ENCODE peak calls at places on chromosome 9, in four cellular contexts. A, C, H and O are unnamed samples.

GRCh38 chr9:90914868-90915483 is 113.4 kb downstream of the SYK start:
- DNase-seq in A (peak; percentile 54), H (peak; percentile 83), C (peak; percentile 78), O (peak; percentile 81)

GRCh38 chr9:127741831-127742434 is 6.8 kb upstream of the TOR2A start:
- DNase-seq in H (peak; percentile 54), C (peak; percentile 82), A (peak; percentile 67), O (peak; percentile 62)

GRCh38 chr9:105116047-105116868 is 128.2 kb upstream of the SLC44A1 start:
- DNase-seq in H (no peak), C (no peak), A (no peak), O (no peak)

GRCh38 chr9:82597225-82598158 is 465.4 kb downstream of the RASEF start:
- DNase-seq in H (no peak), A (no peak), C (no peak), O (peak; percentile 27)

GRCh38 chr9:107336718-107337360 is 53.8 kb downstream of the RAD23B start:
- DNase-seq in A (no peak), C (no peak), H (no peak), O (peak; percentile 73)

GRCh38 chr9:121830441-121831140 is 179.2 kb downstream of the DAB2IP start:
- DNase-seq in C (peak; percentile 10), H (no peak), A (no peak), O (no peak)

GRCh38 chr9:94929373-94929764 is 202.9 kb downstream of the AOPEP start:
- DNase-seq in C (no peak), A (no peak), H (no peak), O (no peak)

GRCh38 chr9:69549310-69550202 is 122.6 kb downstream of the APBA1 start:
- DNase-seq in A (no peak), C (no peak), H (no peak), O (no peak)

GRCh38 chr9:38067611-38067891 is 1.5 kb downstream of the SHB start:
- DNase-seq in H (peak; percentile 43), A (no peak), C (no peak), O (peak; percentile 44)

GRCh38 chr9:137463194-137463930 is 4.2 kb upstream of the NSMF start:
- DNase-seq in H (no peak), A (no peak), C (peak; percentile 36), O (no peak)

GRCh38 chr9:2082802-2083201 is 67.7 kb downstream of the SMARCA2 start:
- DNase-seq in H (no peak), A (no peak), C (no peak), O (no peak)

GRCh38 chr9:92964981-92965758 is 17.8 kb downstream of the FGD3 start:
- DNase-seq in A (no peak), H (peak; percentile 53), C (no peak), O (peak; percentile 40)

GRCh38 chr9:91937031-91937430 is 13.0 kb downstream of the ROR2 start:
- DNase-seq in H (no peak), A (no peak), C (no peak), O (peak; percentile 14)

GRCh38 chr9:110502842-110503241 is 76.7 kb downstream of the SVEP1 start:
- DNase-seq in H (no peak), A (no peak), C (no peak), O (no peak)

GRCh38 chr9:19994296-19994695 is 205.5 kb upstream of the SLC24A2 start:
- DNase-seq in H (no peak), C (no peak), A (no peak), O (no peak)

DNA sequence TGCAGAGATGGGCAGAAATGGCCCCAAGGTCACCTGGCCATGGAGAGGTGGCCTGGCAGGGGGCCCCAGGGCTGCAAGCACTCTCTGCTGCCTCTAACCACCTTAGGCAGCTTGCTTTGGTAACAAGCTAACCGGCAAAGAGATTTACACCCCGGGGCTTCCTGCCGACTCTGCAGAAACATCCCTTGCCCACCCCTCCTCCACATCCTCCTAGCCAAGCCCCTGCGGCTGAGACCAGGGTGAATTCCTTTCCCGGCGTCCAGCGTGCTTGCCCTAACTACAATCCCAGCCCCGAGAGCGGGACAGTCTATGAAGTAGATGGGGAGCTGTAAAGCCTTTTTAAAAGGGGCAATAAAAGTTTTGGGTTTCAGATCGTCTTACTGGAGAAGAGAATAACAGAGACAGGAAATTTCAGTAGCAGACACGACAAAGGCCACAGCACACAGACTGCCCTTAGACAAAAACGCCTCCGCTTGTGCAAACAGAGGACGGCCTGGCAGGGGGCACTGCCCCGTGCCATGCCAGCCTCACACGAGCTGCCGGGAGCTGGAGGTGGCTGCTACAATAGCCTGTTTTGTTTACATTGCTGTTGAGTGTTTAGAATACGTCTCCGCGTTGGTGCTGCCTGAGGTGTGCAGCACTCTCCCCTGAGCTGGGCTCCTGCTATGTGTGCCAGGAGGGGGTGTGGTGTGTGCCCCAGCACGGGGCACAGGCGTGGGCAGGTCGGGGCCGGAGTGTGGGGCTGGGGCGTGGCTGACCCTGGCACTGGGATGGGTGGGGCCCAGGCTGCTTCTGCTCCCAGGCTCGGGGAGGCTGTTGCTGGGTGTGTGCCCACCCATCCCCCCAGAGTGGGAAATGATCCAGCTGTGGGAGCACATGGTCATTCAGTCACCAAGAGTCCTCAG is 15.3 kb downstream of the MYMK start:
- DNase-seq in C (no peak), A (no peak), H (peak; percentile 70), O (peak; percentile 68)
- H3K4me3 ChIP-seq in C (no peak overlapping the region), A (no peak overlapping the region), H (no peak overlapping the region), O (peak overlapping the region; percentile 15)

GRCh38 chr9:112074250-112075008 is 100.7 kb downstream of the SUSD1 start:
- DNase-seq in C (peak; percentile 56), A (no peak), H (peak; percentile 76), O (peak; percentile 72)
- TF ChIP-seq EP300 in C (peak; percentile 92), A (no peak), H (peak; percentile 99), O (peak; percentile 82)

DNA sequence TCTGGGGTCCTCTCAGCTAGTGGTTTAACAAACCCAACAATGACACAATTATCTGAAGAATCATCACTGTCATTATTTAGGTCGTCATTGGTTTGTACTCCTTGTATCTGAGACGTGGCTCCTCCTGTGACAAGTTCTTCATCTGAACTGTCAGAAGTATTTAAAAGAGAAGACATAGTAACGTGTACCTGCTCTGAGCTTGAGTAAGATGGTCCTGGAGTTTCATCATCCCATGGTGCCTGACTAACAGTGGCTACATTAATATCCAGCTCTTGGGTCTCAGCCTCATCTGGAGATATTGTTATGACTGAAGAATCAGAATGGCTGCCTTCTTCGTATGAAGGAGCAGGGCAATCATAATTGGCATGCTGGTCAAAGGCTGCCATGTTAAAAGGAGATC is 9.1 kb upstream of the SMIM27 start:
- DNase-seq in A (no peak), C (no peak), H (no peak), O (no peak)
- H3K4me1 ChIP-seq in A (no peaks in the 10 kb centered on the region), C (no peaks in the 10 kb centered on the region), H (no peaks in the 10 kb centered on the region), O (peaks cover 8% of the 10 kb centered on the region)

DNA sequence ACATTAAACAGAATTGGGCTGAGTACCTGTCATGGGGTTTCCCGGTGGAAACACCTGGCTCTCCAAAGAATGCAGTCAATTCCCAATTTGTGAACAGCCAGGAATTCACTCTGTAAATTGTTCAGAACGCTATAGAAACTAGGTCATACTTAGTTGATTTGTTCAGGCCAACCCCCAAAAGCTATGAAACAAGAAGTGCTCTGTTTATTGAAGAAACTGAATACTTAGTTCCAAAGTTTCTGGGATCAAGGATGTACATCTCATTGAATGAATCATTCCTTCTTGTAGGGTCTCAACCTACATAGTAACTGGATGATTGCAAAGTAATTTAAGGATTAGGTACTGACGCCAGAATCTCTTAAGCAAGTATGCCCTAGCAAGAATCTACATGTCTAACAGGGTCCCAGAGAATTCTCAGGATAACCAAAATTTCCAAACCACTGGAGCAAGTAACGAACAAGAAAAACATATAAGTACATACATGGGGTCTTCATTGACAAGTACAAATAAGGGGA is 659 bp upstream of the TUSC1 start:
- DNase-seq in H (no peak), A (no peak), C (no peak), O (no peak)
- H3K4me3 ChIP-seq in H (peak overlapping the region; percentile 93), A (no peak overlapping the region), C (peak overlapping the region; percentile 58), O (peak overlapping the region; percentile 68)

GRCh38 chr9:112072721-112073553 is 102.2 kb downstream of the SUSD1 start:
- DNase-seq in A (no peak), H (peak; percentile 6), C (no peak), O (no peak)
- TF ChIP-seq EP300 in A (no peak), H (peak; percentile 87), C (no peak), O (no peak)

DNA sequence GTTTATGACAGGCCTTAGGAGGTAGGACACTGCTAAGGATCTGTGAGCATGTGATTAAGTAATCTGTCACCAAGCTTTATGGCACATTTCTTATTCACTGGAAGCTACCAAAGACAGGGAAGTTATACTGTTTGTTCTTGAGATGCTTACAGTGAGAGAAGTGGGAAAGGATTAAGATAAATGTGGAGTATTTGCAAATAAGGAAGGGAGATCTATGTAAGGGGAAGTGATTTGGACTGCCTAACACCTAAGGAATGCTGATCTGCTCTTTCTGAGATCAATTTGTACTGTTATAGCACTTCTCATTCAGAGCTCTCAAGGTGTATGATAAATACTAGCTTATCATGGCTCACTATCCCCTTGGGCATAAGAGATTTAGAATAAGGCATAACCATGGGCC is 80.0 kb upstream of the NTRK2 start:
- DNase-seq in C (no peak), H (no peak), A (no peak), O (no peak)
- H3K4me1 ChIP-seq in C (no peaks in the 10 kb centered on the region), H (no peaks in the 10 kb centered on the region), A (no peaks in the 10 kb centered on the region), O (no peaks in the 10 kb centered on the region)